ENCODE peak calls at places on chromosomes 1 and 21, in seven cellular contexts. X is psoas muscle; F is activated CD8-positive, alpha-beta T cell treated with anti-CD3 and anti-CD28 coated beads, Interleukin-2, amount 10 ng/mL, durations not matched to agents 7 days and 5 days; V is dermis blood vessel endothelial cell; O is GM06990; G is GM23338; P is stimulated activated CD8-positive, alpha-beta memory T cell treated with anti-CD3 and anti-CD28 coated beads, Interleukin-4, amount 100 ng/mL, for 1 hour. E is an unnamed sample.

GRCh38 chr1:236893626-236894545 is 98.8 kb downstream of the MTR start:
- DNase-seq in X (no peak), F (no peak), V (no peak), O (no peak), G (no peak), P (no peak), E (no peak)

GRCh38 chr1:86852737-86853408 is 61.1 kb downstream of the SELENOF start:
- DNase-seq in X (no peak), F (no peak), V (no peak), O (no peak), G (no peak), P (no peak), E (no peak)

GRCh38 chr1:227343727-227344551 is 25.6 kb upstream of the CDC42BPA start:
- DNase-seq in X (no peak), F (no peak), V (peak), O (no peak), G (no peak), P (no peak), E (no peak)

GRCh38 chr21:26964379-26964778 is 2.5 kb downstream of the ADAMTS5 start:
- DNase-seq in X (peak), F (no peak), V (no peak), O (no peak), G (peak), P (no peak), E (peak)

GRCh38 chr21:33688343-33688742 is 46.0 kb downstream of the ITSN1 start:
- DNase-seq in X (no peak), F (no peak), V (no peak), O (no peak), G (no peak), P (no peak), E (no peak)

GRCh38 chr1:31203215-31203614 is 36.5 kb downstream of the NKAIN1 start:
- DNase-seq in X (no peak), F (no peak), V (peak), O (no peak), G (no peak), P (no peak), E (no peak)

GRCh38 chr1:36889846-36890245 is 144.5 kb downstream of the GRIK3 start:
- DNase-seq in X (no peak), F (peak), V (no peak), O (no peak), G (no peak), P (no peak), E (no peak)

GRCh38 chr1:10495475-10495817 is 20.7 kb downstream of the PEX14 start:
- DNase-seq in X (no peak), F (no peak), V (no peak), O (no peak), G (no peak), P (no peak), E (no peak)

GRCh38 chr1:170663441-170664282 is at the start of gene PRRX1:
- DNase-seq in X (no peak), F (no peak), V (no peak), O (no peak), G (no peak), P (no peak), E (no peak)

GRCh38 chr1:216183007-216183406 is 240.2 kb downstream of the USH2A start:
- DNase-seq in X (no peak), F (no peak), V (no peak), O (no peak), G (peak), P (no peak), E (peak)

GRCh38 chr1:114150016-114150415 is 3.7 kb downstream of the SYT6 start:
- DNase-seq in X (no peak), F (no peak), V (no peak), O (no peak), G (no peak), P (no peak), E (no peak)

GRCh38 chr21:38379171-38379570 is 119.1 kb downstream of the ERG start:
- DNase-seq in X (no peak), F (no peak), V (peak), O (no peak), G (no peak), P (no peak), E (no peak)

GRCh38 chr1:162605225-162605927 is 26.9 kb upstream of the DDR2 start:
- DNase-seq in X (no peak), F (no peak), V (peak), O (no peak), G (no peak), P (no peak), E (no peak)

GRCh38 chr21:31348188-31348587 is 4.1 kb upstream of the TIAM1 start:
- DNase-seq in X (no peak), F (no peak), V (no peak), O (no peak), G (no peak), P (no peak), E (no peak)

GRCh38 chr1:184953600-184954219 is 20.6 kb downstream of the NIBAN1 start:
- DNase-seq in X (no peak), F (no peak), V (peak), O (no peak), G (no peak), P (no peak), E (no peak)

GRCh38 chr1:221987860-221988520 is 246.1 kb upstream of the DUSP10 start:
- DNase-seq in X (no peak), F (no peak), V (no peak), O (no peak), G (no peak), P (no peak), E (no peak)

GRCh38 chr21:25983745-25984144 is 186.8 kb downstream of the APP start:
- DNase-seq in X (no peak), F (no peak), V (peak), O (no peak), G (no peak), P (no peak), E (no peak)

GRCh38 chr1:178528963-178529355 is 16.1 kb downstream of the TEX35 start:
- DNase-seq in X (no peak), F (no peak), V (no peak), O (no peak), G (no peak), P (no peak), E (no peak)

GRCh38 chr1:2271134-2271785 is 43.1 kb downstream of the SKI start:
- DNase-seq in X (peak), F (no peak), V (no peak), O (no peak), G (peak), P (no peak), E (no peak)

GRCh38 chr1:78176448-78176847 is 130.7 kb downstream of the GIPC2 start:
- DNase-seq in X (no peak), F (no peak), V (no peak), O (no peak), G (no peak), P (no peak), E (no peak)

GRCh38 chr1:163834778-163835177 is 513.0 kb downstream of the NUF2 start:
- DNase-seq in X (no peak), F (no peak), V (no peak), O (no peak), G (no peak), P (no peak), E (no peak)

GRCh38 chr1:22814176-22815042 is 103.8 kb downstream of the EPHB2 start:
- DNase-seq in X (peak), F (no peak), V (no peak), O (no peak), G (no peak), P (no peak), E (no peak)

GRCh38 chr1:74729741-74730478 is 2.9 kb downstream of the CRYZ start:
- DNase-seq in X (no peak), F (no peak), V (no peak), O (no peak), G (no peak), P (no peak), E (no peak)

E was measured in WTC11.